ENCODE peak calls at places on chromosomes 12 and 14, in nine cellular contexts. Z is tibial nerve, Y is heart left ventricle, I is HepG2, L is stomach, P is prostate gland, B is IMR-90, T is adrenal gland, N is endothelial cell of umbilical vein. R is an unnamed sample.
A peak's percentile ranks its signal among the peaks of the same experiment; 100 is the strongest.

GRCh38 chr12:16526693-16527092 is 79.3 kb downstream of the LMO3 start:
- DNase-seq in Z (no peak), Y (no peak), I (no peak), L (no peak), P (no peak), B (peak; percentile 92), T (peak; percentile 41), N (no peak), R (no peak)

GRCh38 chr12:56247923-56248322 is 10.3 kb downstream of the ANKRD52 start:
- DNase-seq in Z (no peak), Y (peak; percentile 43), I (no peak), L (no peak), P (no peak), B (no peak), T (no peak), N (no peak), R (no peak)

GRCh38 chr12:5254703-5255102 is 177.2 kb upstream of the NTF3 start:
- DNase-seq in Z (no peak), Y (no peak), I (no peak), L (no peak), P (no peak), B (no peak), T (no peak), N (no peak), R (no peak)

GRCh38 chr14:105817971-105818711 is 291.8 kb downstream of the TMEM121 start:
- DNase-seq in Z (no peak), Y (no peak), I (no peak), L (no peak), P (no peak), B (no peak), T (no peak), N (no peak), R (no peak)

GRCh38 chr12:14716848-14717444 is 20.5 kb upstream of the GUCY2C start:
- DNase-seq in Z (no peak), Y (no peak), I (peak; percentile 52), L (peak; percentile 38), P (peak; percentile 13), B (peak; percentile 37), T (peak; percentile 44), N (peak; percentile 52), R (no peak)

GRCh38 chr12:122508163-122508562 is 7.4 kb upstream of the ZCCHC8 start:
- DNase-seq in Z (no peak), Y (no peak), I (no peak), L (no peak), P (no peak), B (no peak), T (no peak), N (no peak), R (no peak)

GRCh38 chr14:100065942-100066574 is 836 bp downstream of the EVL start:
- DNase-seq in Z (no peak), Y (no peak), I (no peak), L (peak; percentile 41), P (no peak), B (no peak), T (no peak), N (no peak), R (peak; percentile 51)

GRCh38 chr14:37150414-37150813 is 22.0 kb downstream of the SLC25A21 start:
- DNase-seq in Z (no peak), Y (no peak), I (peak; percentile 63), L (no peak), P (no peak), B (peak; percentile 58), T (no peak), N (peak; percentile 58), R (no peak)

GRCh38 chr14:89616425-89617141 is 199.6 kb upstream of the FOXN3 start:
- DNase-seq in Z (no peak), Y (no peak), I (peak; percentile 29), L (no peak), P (no peak), B (peak; percentile 39), T (no peak), N (peak; percentile 28), R (no peak)

GRCh38 chr14:90649096-90649495 is 167.1 kb downstream of the TTC7B start:
- DNase-seq in Z (no peak), Y (no peak), I (no peak), L (no peak), P (no peak), B (peak; percentile 61), T (no peak), N (peak; percentile 70), R (no peak)

GRCh38 chr14:83463500-83464098 is 1929.9 kb upstream of the SEL1L start:
- DNase-seq in Z (no peak), Y (no peak), I (peak; percentile 12), L (peak; percentile 29), P (peak; percentile 15), B (peak; percentile 70), T (peak; percentile 11), N (peak; percentile 46), R (no peak)

GRCh38 chr14:95662376-95663186 is 23.6 kb upstream of the TCL1B start:
- DNase-seq in Z (no peak), Y (no peak), I (no peak), L (no peak), P (no peak), B (no peak), T (no peak), N (no peak), R (no peak)

GRCh38 chr12:10457760-10458159 is 4.6 kb upstream of the KLRC1 start:
- DNase-seq in Z (no peak), Y (no peak), I (no peak), L (no peak), P (no peak), B (no peak), T (no peak), N (no peak), R (no peak)

GRCh38 chr12:119678459-119678858 is 10.5 kb downstream of the PRKAB1 start:
- DNase-seq in Z (no peak), Y (no peak), I (no peak), L (no peak), P (no peak), B (no peak), T (no peak), N (no peak), R (no peak)

GRCh38 chr14:54166049-54166950 is 209.7 kb upstream of the BMP4 start:
- DNase-seq in Z (no peak), Y (no peak), I (no peak), L (no peak), P (no peak), B (no peak), T (no peak), N (peak; percentile 45), R (no peak)

GRCh38 chr12:108568653-108569154 is 6.3 kb downstream of the ISCU start:
- DNase-seq in Z (no peak), Y (no peak), I (no peak), L (no peak), P (no peak), B (no peak), T (no peak), N (no peak), R (no peak)

GRCh38 chr14:78324353-78324752 is 154.2 kb downstream of the NRXN3 start:
- DNase-seq in Z (no peak), Y (no peak), I (no peak), L (no peak), P (no peak), B (no peak), T (no peak), N (no peak), R (no peak)

GRCh38 chr12:126483145-126484068 is 1418.2 kb downstream of the AACS start:
- DNase-seq in Z (no peak), Y (no peak), I (no peak), L (no peak), P (no peak), B (no peak), T (no peak), N (no peak), R (no peak)

GRCh38 chr12:674272-674781 is 11.1 kb upstream of the NINJ2 start:
- DNase-seq in Z (no peak), Y (no peak), I (no peak), L (no peak), P (no peak), B (peak; percentile 16), T (no peak), N (peak; percentile 19), R (no peak)
- TF ChIP-seq POLR2A in Z (no peak), Y (no peak), I (no peak), L (no peak), P (no peak), B (no peak), T (no peak), N (no peak), R (no peak)

DNA sequence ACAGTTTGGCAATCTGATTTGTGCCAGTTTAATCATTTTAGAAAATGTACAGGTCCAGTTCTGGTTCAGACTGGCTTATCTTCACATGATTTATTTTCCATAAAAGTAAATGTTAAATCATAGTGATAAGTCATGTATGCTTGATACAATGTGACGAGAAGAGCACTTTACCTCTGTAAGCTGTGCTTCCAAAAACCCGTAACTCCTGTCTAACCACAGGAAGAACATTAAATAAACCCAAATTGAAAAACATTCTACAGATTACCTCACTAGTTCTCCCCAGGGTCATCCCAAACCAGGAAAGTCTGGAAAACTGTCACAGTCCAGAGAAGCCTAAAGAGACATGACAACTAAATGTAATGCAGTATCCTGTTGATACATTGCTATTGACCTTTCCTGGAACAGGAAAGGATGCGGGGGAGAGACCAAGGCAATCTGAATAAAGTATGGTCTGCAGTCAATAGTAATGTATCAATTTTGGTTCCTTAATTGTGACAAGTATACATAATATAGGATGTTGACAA is 32.5 kb upstream of the DUSP6 start:
- DNase-seq in Z (no peak), Y (no peak), I (no peak), L (no peak), P (no peak), B (no peak), T (no peak), N (no peak), R (no peak)
- H3K4me1 ChIP-seq in Z (no peaks in the 10 kb centered on the region), Y (peaks cover 46% of the 10 kb centered on the region), I (peaks cover 87% of the 10 kb centered on the region), L (peaks cover 36% of the 10 kb centered on the region), P (peaks cover 5% of the 10 kb centered on the region), B (peaks cover 12% of the 10 kb centered on the region), T (peaks cover 43% of the 10 kb centered on the region), N (peaks cover 22% of the 10 kb centered on the region), R (peaks cover 41% of the 10 kb centered on the region)

DNA sequence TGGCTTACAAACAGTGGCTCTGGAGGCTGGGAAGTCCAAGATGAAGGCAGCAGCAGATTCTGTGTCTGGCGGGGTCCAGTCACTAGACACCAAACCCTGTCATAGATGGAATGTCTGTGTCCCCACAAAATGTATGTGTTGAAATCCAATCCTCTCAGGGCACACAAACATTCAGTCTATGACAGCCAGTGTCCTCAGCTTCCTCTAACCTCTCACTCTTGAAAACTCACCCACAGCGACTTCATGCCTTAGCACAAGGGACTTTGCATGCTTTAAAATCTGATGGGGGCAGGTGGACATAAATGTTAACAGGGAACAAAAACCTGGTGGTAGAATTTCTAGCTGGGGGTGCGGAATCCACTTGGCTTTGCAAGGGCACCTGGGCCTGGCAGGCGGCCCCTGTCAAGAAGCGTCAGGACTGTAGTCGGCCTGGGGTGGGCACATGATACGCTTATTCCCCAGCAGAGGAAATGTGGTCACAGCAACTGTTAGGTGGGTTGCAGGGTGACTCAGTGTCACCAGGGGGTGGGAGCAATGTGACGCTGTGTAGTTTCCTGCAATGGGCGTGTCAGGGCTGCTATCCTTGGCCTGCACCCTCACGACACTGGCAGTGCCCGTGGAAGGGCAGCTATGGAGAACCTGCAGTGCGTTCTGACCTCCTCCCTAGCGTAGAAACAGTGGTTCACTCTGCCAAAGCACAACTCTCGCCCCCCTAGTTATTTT is 17.7 kb downstream of the RIN3 start:
- DNase-seq in Z (no peak), Y (no peak), I (no peak), L (no peak), P (no peak), B (no peak), T (no peak), N (no peak), R (no peak)
- TF ChIP-seq POLR2A in Z (no peak), Y (no peak), I (no peak), L (no peak), P (no peak), B (no peak), T (no peak), N (no peak), R (no peak)

GRCh38 chr12:7117670-7118069 is 8.7 kb upstream of the C1RL start:
- DNase-seq in Z (no peak), Y (no peak), I (no peak), L (no peak), P (no peak), B (no peak), T (no peak), N (no peak), R (no peak)
- H3K4me1 ChIP-seq in Z (no peaks in the 10 kb centered on the region), Y (peaks cover 4% of the 10 kb centered on the region), I (peaks cover 30% of the 10 kb centered on the region), L (peaks cover 5% of the 10 kb centered on the region), P (no peaks in the 10 kb centered on the region), B (no peaks in the 10 kb centered on the region), T (peaks cover 19% of the 10 kb centered on the region), N (peaks cover 2% of the 10 kb centered on the region), R (peaks cover 7% of the 10 kb centered on the region)

R was measured in upper lobe of left lung.